ENCODE peak calls at places on chromosomes 4 and X, in ten cellular contexts. One of them, this sample, is unnamed.

GRCh38 chr4:148164529-148164928 is 277.7 kb downstream of the NR3C2 start:
- DNase-seq in IMR-90: no peak
- DNase-seq in HFF-Myc: no peak
- DNase-seq in AG04450: no peak
- DNase-seq in heart right ventricle: no peak
- DNase-seq in heart left ventricle: no peak
- DNase-seq in PC-3: no peak
- DNase-seq in thoracic aorta: no peak
- DNase-seq in colonic mucosa: no peak
- DNase-seq in upper lobe of right lung: no peak
- DNase-seq in this sample: no peak

GRCh38 chr4:35939746-35940145 is 304.6 kb downstream of the ARAP2 start:
- DNase-seq in IMR-90: no peak
- DNase-seq in HFF-Myc: no peak
- DNase-seq in AG04450: no peak
- DNase-seq in heart right ventricle: no peak
- DNase-seq in heart left ventricle: no peak
- DNase-seq in PC-3: peak; percentile 3
- DNase-seq in thoracic aorta: no peak
- DNase-seq in colonic mucosa: no peak
- DNase-seq in upper lobe of right lung: no peak
- DNase-seq in this sample: peak; percentile 40

GRCh38 chr4:184487503-184487902 is 13.2 kb upstream of the IRF2 start:
- DNase-seq in IMR-90: no peak
- DNase-seq in HFF-Myc: no peak
- DNase-seq in AG04450: no peak
- DNase-seq in heart right ventricle: no peak
- DNase-seq in heart left ventricle: no peak
- DNase-seq in PC-3: peak; percentile 43
- DNase-seq in thoracic aorta: no peak
- DNase-seq in colonic mucosa: no peak
- DNase-seq in upper lobe of right lung: no peak
- DNase-seq in this sample: no peak

GRCh38 chrX:56813318-56813837 is 84.3 kb downstream of the NBDY start:
- DNase-seq in IMR-90: peak; percentile 31
- DNase-seq in HFF-Myc: peak; percentile 17
- DNase-seq in AG04450: no peak
- DNase-seq in heart right ventricle: no peak
- DNase-seq in heart left ventricle: no peak
- DNase-seq in PC-3: no peak
- DNase-seq in thoracic aorta: no peak
- DNase-seq in colonic mucosa: no peak
- DNase-seq in upper lobe of right lung: no peak
- DNase-seq in this sample: no peak

GRCh38 chr4:82784615-82785247 is 13.9 kb downstream of the SCD5 start:
- DNase-seq in IMR-90: peak; percentile 67
- DNase-seq in HFF-Myc: no peak
- DNase-seq in AG04450: no peak
- DNase-seq in heart right ventricle: no peak
- DNase-seq in heart left ventricle: no peak
- DNase-seq in PC-3: peak; percentile 46
- DNase-seq in thoracic aorta: no peak
- DNase-seq in colonic mucosa: no peak
- DNase-seq in upper lobe of right lung: no peak
- DNase-seq in this sample: no peak

GRCh38 chr4:1746265-1746691 is 25.0 kb downstream of the TACC3 start:
- DNase-seq in IMR-90: peak; percentile 45
- DNase-seq in HFF-Myc: no peak
- DNase-seq in AG04450: no peak
- DNase-seq in heart right ventricle: peak; percentile 63
- DNase-seq in heart left ventricle: peak; percentile 55
- DNase-seq in PC-3: peak; percentile 59
- DNase-seq in thoracic aorta: no peak
- DNase-seq in colonic mucosa: peak; percentile 75
- DNase-seq in upper lobe of right lung: peak; percentile 86
- DNase-seq in this sample: no peak

GRCh38 chrX:120672389-120672788 is 42.5 kb upstream of the C1GALT1C1 start:
- DNase-seq in IMR-90: peak; percentile 64
- DNase-seq in HFF-Myc: no peak
- DNase-seq in AG04450: no peak
- DNase-seq in heart right ventricle: peak; percentile 22
- DNase-seq in heart left ventricle: peak; percentile 12
- DNase-seq in PC-3: peak; percentile 83
- DNase-seq in thoracic aorta: peak; percentile 3
- DNase-seq in colonic mucosa: no peak
- DNase-seq in upper lobe of right lung: no peak
- DNase-seq in this sample: peak; percentile 62

GRCh38 chrX:42577936-42578335 is 200.0 kb downstream of the PPP1R2C start:
- DNase-seq in IMR-90: no peak
- DNase-seq in HFF-Myc: no peak
- DNase-seq in AG04450: no peak
- DNase-seq in heart right ventricle: no peak
- DNase-seq in heart left ventricle: no peak
- DNase-seq in PC-3: no peak
- DNase-seq in thoracic aorta: no peak
- DNase-seq in colonic mucosa: peak; percentile 19
- DNase-seq in upper lobe of right lung: no peak
- DNase-seq in this sample: no peak

DNA sequence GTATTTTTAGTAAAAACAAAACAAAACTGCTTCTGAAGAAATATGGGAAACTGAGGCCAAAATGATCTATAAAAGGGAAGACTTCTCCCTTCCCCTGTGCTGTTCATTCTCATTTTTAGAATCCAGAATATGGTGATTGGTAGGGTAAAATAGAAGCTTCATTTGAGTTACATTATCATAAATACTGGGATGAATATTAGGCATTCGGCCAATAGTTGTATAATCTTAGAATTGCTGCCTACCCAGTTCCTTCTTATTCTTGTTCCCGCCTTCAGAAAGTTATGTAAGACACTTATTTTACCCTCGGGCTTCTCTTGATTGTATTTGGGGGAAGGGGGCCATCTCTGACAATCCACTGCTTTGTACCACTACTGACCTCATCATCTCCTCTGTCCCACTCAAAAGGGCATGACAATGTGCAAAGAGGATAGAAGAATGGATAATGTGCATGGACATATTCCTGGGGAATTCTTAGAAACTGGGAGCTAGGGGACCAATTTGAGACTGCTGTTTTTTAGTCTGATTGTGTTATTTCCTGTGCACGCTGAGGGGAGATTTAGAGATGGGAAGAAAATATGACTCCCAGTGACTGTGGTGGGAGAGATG is 589 bp downstream of the ART3 start:
- DNase-seq in IMR-90: no peak
- DNase-seq in HFF-Myc: no peak
- DNase-seq in AG04450: no peak
- DNase-seq in heart right ventricle: no peak
- DNase-seq in heart left ventricle: no peak
- DNase-seq in PC-3: no peak
- DNase-seq in thoracic aorta: no peak
- DNase-seq in colonic mucosa: no peak
- DNase-seq in upper lobe of right lung: no peak
- DNase-seq in this sample: no peak
- H3K4me3 ChIP-seq in IMR-90: no peak overlapping the region
- H3K4me3 ChIP-seq in HFF-Myc: no peak overlapping the region
- H3K4me3 ChIP-seq in AG04450: no peak overlapping the region
- H3K4me3 ChIP-seq in heart right ventricle: peak overlapping the region; percentile 11
- H3K4me3 ChIP-seq in heart left ventricle: peak overlapping the region; percentile 42
- H3K4me3 ChIP-seq in PC-3: no peak overlapping the region
- H3K4me3 ChIP-seq in thoracic aorta: no peak overlapping the region
- H3K4me3 ChIP-seq in colonic mucosa: no peak overlapping the region
- H3K4me3 ChIP-seq in upper lobe of right lung: no peak overlapping the region
- H3K4me3 ChIP-seq in this sample: no peak overlapping the region

GRCh38 chr4:118968006-118968405 is 79.4 kb downstream of the SYNPO2 start:
- DNase-seq in IMR-90: peak; percentile 87
- DNase-seq in HFF-Myc: peak; percentile 64
- DNase-seq in AG04450: no peak
- DNase-seq in heart right ventricle: peak; percentile 58
- DNase-seq in heart left ventricle: peak; percentile 65
- DNase-seq in PC-3: peak; percentile 21
- DNase-seq in thoracic aorta: no peak
- DNase-seq in colonic mucosa: peak; percentile 56
- DNase-seq in upper lobe of right lung: no peak
- DNase-seq in this sample: peak; percentile 88

GRCh38 chr4:118972167-118972566 is 83.5 kb downstream of the SYNPO2 start:
- DNase-seq in IMR-90: no peak
- DNase-seq in HFF-Myc: no peak
- DNase-seq in AG04450: no peak
- DNase-seq in heart right ventricle: no peak
- DNase-seq in heart left ventricle: no peak
- DNase-seq in PC-3: no peak
- DNase-seq in thoracic aorta: no peak
- DNase-seq in colonic mucosa: no peak
- DNase-seq in upper lobe of right lung: no peak
- DNase-seq in this sample: no peak

GRCh38 chr4:118967393-118967792 is 78.7 kb downstream of the SYNPO2 start:
- DNase-seq in IMR-90: peak; percentile 81
- DNase-seq in HFF-Myc: no peak
- DNase-seq in AG04450: no peak
- DNase-seq in heart right ventricle: no peak
- DNase-seq in heart left ventricle: no peak
- DNase-seq in PC-3: no peak
- DNase-seq in thoracic aorta: no peak
- DNase-seq in colonic mucosa: no peak
- DNase-seq in upper lobe of right lung: no peak
- DNase-seq in this sample: no peak

GRCh38 chr4:118968813-118969212 is 80.2 kb downstream of the SYNPO2 start:
- DNase-seq in IMR-90: no peak
- DNase-seq in HFF-Myc: no peak
- DNase-seq in AG04450: no peak
- DNase-seq in heart right ventricle: no peak
- DNase-seq in heart left ventricle: no peak
- DNase-seq in PC-3: no peak
- DNase-seq in thoracic aorta: no peak
- DNase-seq in colonic mucosa: no peak
- DNase-seq in upper lobe of right lung: no peak
- DNase-seq in this sample: no peak

DNA sequence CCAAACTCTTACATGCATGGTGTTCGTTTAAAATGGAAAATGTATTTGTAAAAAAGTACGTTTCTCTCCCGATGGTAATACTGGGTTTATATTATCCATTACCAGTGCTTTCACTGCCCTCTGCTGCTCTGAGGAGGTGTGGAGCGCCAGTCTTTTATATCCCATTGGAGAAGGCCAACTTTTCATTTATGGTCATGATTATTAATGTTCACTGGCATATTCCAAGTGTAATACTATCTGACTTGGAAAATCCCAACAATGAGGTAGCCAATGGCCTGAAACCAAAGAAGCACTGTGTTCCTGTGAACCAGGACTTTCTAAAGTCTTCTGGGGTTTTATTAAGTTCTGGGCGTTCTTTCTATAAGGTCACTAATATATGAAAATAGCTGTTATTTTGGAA is 80.7 kb downstream of the SYNPO2 start:
- DNase-seq in IMR-90: peak; percentile 82
- DNase-seq in HFF-Myc: peak; percentile 66
- DNase-seq in AG04450: no peak
- DNase-seq in heart right ventricle: peak; percentile 63
- DNase-seq in heart left ventricle: peak; percentile 64
- DNase-seq in PC-3: peak; percentile 71
- DNase-seq in thoracic aorta: peak; percentile 34
- DNase-seq in colonic mucosa: peak; percentile 44
- DNase-seq in upper lobe of right lung: no peak
- DNase-seq in this sample: no peak
- TF ChIP-seq CTCF in IMR-90: peak; percentile 86
- TF ChIP-seq CTCF in HFF-Myc: peak; percentile 72
- TF ChIP-seq CTCF in AG04450: peak; percentile 78
- TF ChIP-seq CTCF in heart right ventricle: peak; percentile 48
- TF ChIP-seq CTCF in heart left ventricle: peak; percentile 45
- TF ChIP-seq CTCF in PC-3: peak; percentile 77
- TF ChIP-seq CTCF in thoracic aorta: peak; percentile 51
- TF ChIP-seq CTCF in colonic mucosa: peak; percentile 52
- TF ChIP-seq CTCF in upper lobe of right lung: peak; percentile 53
- TF ChIP-seq CTCF in this sample: peak; percentile 69

GRCh38 chr4:55398966-55399365 is 3.2 kb downstream of the TMEM165 start:
- DNase-seq in IMR-90: peak; percentile 22
- DNase-seq in HFF-Myc: no peak
- DNase-seq in AG04450: no peak
- DNase-seq in heart right ventricle: no peak
- DNase-seq in heart left ventricle: no peak
- DNase-seq in PC-3: no peak
- DNase-seq in thoracic aorta: no peak
- DNase-seq in colonic mucosa: no peak
- DNase-seq in upper lobe of right lung: no peak
- DNase-seq in this sample: no peak

GRCh38 chr4:55397521-55398321 is 2.0 kb downstream of the TMEM165 start:
- DNase-seq in IMR-90: peak; percentile 90
- DNase-seq in HFF-Myc: no peak
- DNase-seq in AG04450: no peak
- DNase-seq in heart right ventricle: no peak
- DNase-seq in heart left ventricle: no peak
- DNase-seq in PC-3: peak; percentile 37
- DNase-seq in thoracic aorta: no peak
- DNase-seq in colonic mucosa: no peak
- DNase-seq in upper lobe of right lung: no peak
- DNase-seq in this sample: no peak

GRCh38 chr4:55399581-55399980 is 3.8 kb downstream of the TMEM165 start:
- DNase-seq in IMR-90: no peak
- DNase-seq in HFF-Myc: no peak
- DNase-seq in AG04450: no peak
- DNase-seq in heart right ventricle: no peak
- DNase-seq in heart left ventricle: no peak
- DNase-seq in PC-3: no peak
- DNase-seq in thoracic aorta: no peak
- DNase-seq in colonic mucosa: no peak
- DNase-seq in upper lobe of right lung: no peak
- DNase-seq in this sample: no peak

GRCh38 chr4:55397024-55397520 is 1.3 kb downstream of the TMEM165 start:
- DNase-seq in IMR-90: no peak
- DNase-seq in HFF-Myc: no peak
- DNase-seq in AG04450: no peak
- DNase-seq in heart right ventricle: peak; percentile 24
- DNase-seq in heart left ventricle: peak; percentile 17
- DNase-seq in PC-3: peak; percentile 31
- DNase-seq in thoracic aorta: peak; percentile 9
- DNase-seq in colonic mucosa: peak; percentile 21
- DNase-seq in upper lobe of right lung: no peak
- DNase-seq in this sample: no peak

DNA sequence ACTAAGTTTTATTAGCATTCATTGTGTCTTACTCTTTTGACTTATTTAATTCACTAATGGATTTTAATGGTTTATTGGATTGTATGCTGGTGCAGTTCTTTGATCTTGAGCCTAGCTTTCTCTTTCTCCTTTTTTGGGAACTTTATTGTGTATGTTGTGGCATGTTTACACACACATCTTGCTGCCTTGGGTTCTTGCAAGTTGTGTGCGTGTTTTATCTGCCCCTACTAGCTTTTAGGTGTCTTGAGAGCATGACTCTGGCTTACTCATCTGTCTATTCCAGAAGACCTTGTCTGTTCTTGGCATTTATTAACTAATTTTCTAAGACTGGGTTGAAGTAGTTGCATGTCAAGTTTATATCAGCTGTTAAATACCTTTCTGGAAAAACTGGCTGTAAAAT is 2.7 kb downstream of the TMEM165 start:
- DNase-seq in IMR-90: peak; percentile 75
- DNase-seq in HFF-Myc: no peak
- DNase-seq in AG04450: no peak
- DNase-seq in heart right ventricle: no peak
- DNase-seq in heart left ventricle: no peak
- DNase-seq in PC-3: peak; percentile 74
- DNase-seq in thoracic aorta: no peak
- DNase-seq in colonic mucosa: no peak
- DNase-seq in upper lobe of right lung: no peak
- DNase-seq in this sample: no peak
- H3K4me3 ChIP-seq in IMR-90: peak overlapping the region; percentile 99
- H3K4me3 ChIP-seq in HFF-Myc: peak overlapping the region; percentile 71
- H3K4me3 ChIP-seq in AG04450: peak overlapping the region; percentile 79
- H3K4me3 ChIP-seq in heart right ventricle: peak overlapping the region; percentile 99
- H3K4me3 ChIP-seq in heart left ventricle: peak overlapping the region; percentile 84
- H3K4me3 ChIP-seq in PC-3: peak overlapping the region; percentile 72
- H3K4me3 ChIP-seq in thoracic aorta: peak overlapping the region; percentile 99
- H3K4me3 ChIP-seq in colonic mucosa: peak overlapping the region; percentile 97
- H3K4me3 ChIP-seq in upper lobe of right lung: peak overlapping the region; percentile 99
- H3K4me3 ChIP-seq in this sample: peak overlapping the region; percentile 79

GRCh38 chr4:151530783-151531182 is 121.8 kb downstream of the FHIP1A start:
- DNase-seq in IMR-90: no peak
- DNase-seq in HFF-Myc: no peak
- DNase-seq in AG04450: no peak
- DNase-seq in heart right ventricle: no peak
- DNase-seq in heart left ventricle: no peak
- DNase-seq in PC-3: peak; percentile 12
- DNase-seq in thoracic aorta: no peak
- DNase-seq in colonic mucosa: no peak
- DNase-seq in upper lobe of right lung: no peak
- DNase-seq in this sample: no peak
- TF ChIP-seq CTCF in IMR-90: peak; percentile 4
- TF ChIP-seq CTCF in HFF-Myc: peak; percentile 13
- TF ChIP-seq CTCF in AG04450: no peak
- TF ChIP-seq CTCF in heart right ventricle: no peak
- TF ChIP-seq CTCF in heart left ventricle: no peak
- TF ChIP-seq CTCF in PC-3: peak; percentile 58
- TF ChIP-seq CTCF in thoracic aorta: no peak
- TF ChIP-seq CTCF in colonic mucosa: no peak
- TF ChIP-seq CTCF in upper lobe of right lung: peak; percentile 15
- TF ChIP-seq CTCF in this sample: peak; percentile 43

This sample was measured in retinal pigment epithelial cell.